ENCODE peak calls at places on chromosomes 11 and 22, in four cellular contexts. N is tibial nerve, C is kidney, S is heart right ventricle. I is an unnamed sample. For H3K4me1, the result is how much of the 10 kb centered on the place peaks cover.

GRCh38 chr11:76830639-76831312 is 29.9 kb upstream of the ACER3 start:
- DNase-seq in N (no peak), S (no peak), C (no peak), I (no peak)

GRCh38 chr11:12402027-12402426 is 24.7 kb downstream of the PARVA start:
- DNase-seq in C (no peak), S (no peak), N (no peak), I (no peak)

GRCh38 chr11:79592441-79593223 is 151.8 kb upstream of the TENM4 start:
- DNase-seq in C (no peak), N (no peak), S (no peak), I (no peak)

GRCh38 chr11:20443596-20443995 is 56.1 kb downstream of the PRMT3 start:
- DNase-seq in S (no peak), C (no peak), N (no peak), I (no peak)

GRCh38 chr11:70067591-70068341 is 10.4 kb upstream of the ANO1 start:
- DNase-seq in S (no peak), C (no peak), N (no peak), I (no peak)

GRCh38 chr11:12900496-12900895 is 108.6 kb upstream of the RASSF10 start:
- DNase-seq in S (no peak), N (no peak), C (no peak), I (no peak)

GRCh38 chr11:19929147-19929546 is 216.5 kb downstream of the NAV2 start:
- DNase-seq in N (no peak), C (no peak), S (no peak), I (no peak)

GRCh38 chr22:17597217-17597616 is 31.3 kb downstream of the ATP6V1E1 start:
- DNase-seq in C (no peak), S (no peak), N (no peak), I (no peak)

GRCh38 chr11:20658135-20658534 is 11.3 kb upstream of the NELL1 start:
- DNase-seq in C (no peak), N (no peak), S (no peak), I (no peak)

GRCh38 chr11:83852775-83853442 is 566.7 kb upstream of the CCDC90B start:
- DNase-seq in S (no peak), N (no peak), C (no peak), I (no peak)

GRCh38 chr11:77559686-77560425 is 29.9 kb upstream of the AQP11 start:
- DNase-seq in S (no peak), C (no peak), N (no peak), I (no peak)

GRCh38 chr11:123576501-123576900 is 77.9 kb downstream of the SCN3B start:
- DNase-seq in S (no peak), N (no peak), C (no peak), I (no peak)

GRCh38 chr11:109933126-109933525 is 160.1 kb upstream of the ZC3H12C start:
- DNase-seq in N (no peak), C (no peak), S (no peak), I (no peak)

GRCh38 chr11:131776211-131776610 is 405.8 kb downstream of the NTM start:
- DNase-seq in S (no peak), N (no peak), C (no peak), I (no peak)

GRCh38 chr11:100512475-100512874 is 174.6 kb upstream of the ARHGAP42 start:
- DNase-seq in S (no peak), C (no peak), N (no peak), I (no peak)

GRCh38 chr11:77188323-77188911 is 60.4 kb downstream of the MYO7A start:
- DNase-seq in S (peak), N (peak), C (peak), I (peak)

GRCh38 chr11:100188137-100188783 is 498.8 kb upstream of the ARHGAP42 start:
- DNase-seq in S (no peak), N (no peak), C (peak), I (no peak)

GRCh38 chr22:44368611-44369010 is 55.9 kb upstream of the SHISAL1 start:
- DNase-seq in S (no peak), N (no peak), C (peak), I (no peak)

GRCh38 chr22:20491346-20491745 is 4.2 kb downstream of the KLHL22 start:
- DNase-seq in N (no peak), C (peak), S (no peak), I (no peak)

GRCh38 chr11:27977031-27977430 is 130.9 kb downstream of the KIF18A start:
- DNase-seq in N (no peak), C (no peak), S (no peak), I (no peak)

GRCh38 chr11:14078941-14079522 is 116.5 kb downstream of the SPON1 start:
- DNase-seq in C (no peak), S (no peak), N (no peak), I (no peak)

GRCh38 chr22:20494978-20495860 is at the start of gene KLHL22:
- DNase-seq in S (peak), C (peak), N (no peak), I (no peak)

GRCh38 chr11:118533769-118534729 is 3.1 kb downstream of the TMEM25 start:
- DNase-seq in C (peak), N (no peak), S (no peak), I (no peak)

GRCh38 chr11:94129505-94130335 is 1.1 kb downstream of the PANX1 start:
- DNase-seq in N (no peak), C (no peak), S (no peak), I (no peak)

GRCh38 chr22:30289980-30290313 is 642 bp upstream of the CASTOR1 start:
- DNase-seq in S (no peak), N (no peak), C (no peak), I (no peak)
- H3K4me1 ChIP-seq in S (under half), N (under half), C (under half), I (under half)

GRCh38 chr11:91231226-91231625 is 993.4 kb upstream of the FAT3 start:
- DNase-seq in C (no peak), S (no peak), N (no peak), I (no peak)

DNA sequence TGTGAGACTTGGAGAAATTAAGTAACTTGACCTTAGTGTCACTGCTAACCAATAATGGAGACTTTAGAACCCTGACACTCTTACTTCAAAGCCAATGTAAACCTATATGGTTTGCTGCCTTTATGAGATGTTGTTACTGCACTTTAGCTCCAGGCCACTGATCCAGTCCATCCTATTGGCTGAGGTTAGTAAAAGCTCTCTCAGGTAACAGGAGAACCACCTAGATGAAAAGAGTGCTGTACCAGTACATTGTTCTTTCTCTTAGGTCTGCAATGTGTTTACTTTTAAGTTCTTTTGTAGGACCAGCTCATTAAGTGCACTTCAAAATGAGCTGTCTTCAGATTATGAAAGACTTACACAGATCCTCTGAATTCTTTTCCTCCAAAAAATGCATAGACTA is 994.0 kb upstream of the FAT3 start:
- DNase-seq in C (no peak), S (no peak), N (no peak), I (no peak)
- H3K4me3 ChIP-seq in C (no peak), S (no peak), N (no peak), I (no peak)

DNA sequence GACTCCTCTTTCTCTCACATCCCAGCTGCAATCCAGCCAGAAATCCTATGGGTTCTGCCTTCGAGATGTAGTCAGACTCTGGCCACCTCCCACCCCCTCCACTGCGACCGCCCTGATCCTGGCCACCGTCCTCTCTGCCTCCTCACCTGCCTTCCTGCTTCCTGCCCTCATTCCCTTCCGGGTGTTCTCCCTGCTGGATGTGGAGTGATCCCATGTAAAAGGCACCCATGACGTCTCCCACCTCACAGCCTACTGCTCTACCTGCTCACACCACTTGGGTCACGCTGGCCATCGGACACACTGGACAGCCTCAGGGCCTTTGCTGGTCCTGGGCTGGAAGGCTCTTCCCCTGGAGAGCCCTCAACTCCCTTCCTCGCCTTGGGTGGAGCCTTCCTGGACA is 33.7 kb upstream of the CD5 start:
- DNase-seq in C (no peak), N (no peak), S (no peak), I (no peak)
- H3K27ac ChIP-seq in C (no peak), N (no peak), S (no peak), I (no peak)

GRCh38 chr11:1049071-1049405 is 12.5 kb upstream of the MUC6 start:
- DNase-seq in C (peak), N (no peak), S (peak), I (no peak)
- H3K4me1 ChIP-seq in C (under half), N (under half), S (under half), I (under half)

DNA sequence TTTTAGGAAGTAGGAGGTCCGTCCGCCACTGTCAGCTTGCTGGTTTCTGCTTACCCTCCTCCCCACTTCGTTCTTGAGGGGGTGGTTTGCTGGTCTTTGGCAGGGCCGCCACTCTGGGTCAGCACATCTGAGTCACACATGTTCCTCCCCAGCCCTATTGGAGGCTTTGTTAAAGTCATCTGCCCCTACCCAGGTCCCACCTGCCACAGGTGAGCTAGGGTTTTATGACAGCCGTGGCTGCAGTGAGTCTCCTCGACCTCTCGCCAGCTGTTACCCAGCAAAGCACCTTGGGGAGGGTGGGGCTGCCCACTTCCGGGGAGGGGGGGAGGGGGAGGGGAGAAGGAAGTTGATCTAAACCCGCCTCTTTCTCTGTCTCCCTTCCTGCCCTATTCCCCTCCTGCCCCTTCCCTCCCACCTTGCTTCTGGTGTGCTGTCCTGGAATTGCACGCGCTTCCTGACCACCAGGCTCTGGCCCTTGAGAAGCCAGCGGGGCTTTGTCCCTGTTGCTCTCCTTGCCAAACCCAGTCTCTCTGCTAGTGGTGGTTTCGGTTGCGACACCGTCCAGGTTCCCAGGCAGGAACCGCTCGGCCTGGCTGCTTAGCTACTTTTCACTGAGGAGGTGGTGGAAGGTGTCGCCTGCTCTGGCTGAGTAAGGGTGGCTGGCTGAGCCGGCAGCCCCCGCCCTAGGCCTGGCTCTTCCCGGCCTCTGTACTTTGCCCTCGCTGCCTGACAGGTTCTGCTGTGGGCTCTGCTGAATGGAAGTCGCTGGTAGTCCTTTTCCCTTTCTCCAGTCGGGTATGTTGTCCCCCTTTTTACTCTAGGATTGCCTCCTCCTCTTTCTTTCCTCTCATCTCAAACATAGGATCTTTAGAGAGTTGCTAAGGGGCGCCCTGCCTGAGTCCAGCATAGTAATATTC is 28.5 kb downstream of the RCOR2 start:
- DNase-seq in C (peak), N (no peak), S (no peak), I (peak)
- H3K4me3 ChIP-seq in C (peak), N (no peak), S (no peak), I (peak)